ENCODE peak calls at places on chromosomes 6 and 20, in four cellular contexts. H is Panc1, Q is AG04450, U is foreskin keratinocyte. I is an unnamed sample.

GRCh38 chr6:113860165-113860955 is 3.2 kb downstream of the MARCKS start:
- DNase-seq in H (no peak), U (no peak), Q (no peak), I (peak; percentile 21)

GRCh38 chr20:51752343-51752951 is 15.7 kb downstream of the ATP9A start:
- DNase-seq in Q (peak; percentile 69), H (peak; percentile 85), U (peak; percentile 79), I (peak; percentile 80)

GRCh38 chr6:164085552-164086325 is 671.2 kb downstream of the QKI start:
- DNase-seq in H (no peak), Q (no peak), U (no peak), I (no peak)

GRCh38 chr6:135182993-135183531 is 2.0 kb downstream of the MYB start:
- DNase-seq in Q (no peak), U (peak; percentile 7), H (no peak), I (no peak)

GRCh38 chr6:147508073-147508870 is at the start of gene SAMD5:
- DNase-seq in U (peak; percentile 61), Q (peak; percentile 16), H (no peak), I (peak; percentile 69)

GRCh38 chr20:44394520-44395182 is 39.2 kb downstream of the HNF4A start:
- DNase-seq in U (no peak), Q (no peak), H (no peak), I (no peak)

GRCh38 chr6:165663283-165663735 is 268 bp upstream of the PDE10A start:
- DNase-seq in Q (no peak), H (no peak), U (peak; percentile 48), I (no peak)

GRCh38 chr6:136307351-136307750 is 17.7 kb upstream of the BCLAF1 start:
- DNase-seq in H (no peak), Q (no peak), U (no peak), I (no peak)

GRCh38 chr6:149063443-149063842 is 254.1 kb upstream of the TAB2 start:
- DNase-seq in H (no peak), U (no peak), Q (no peak), I (no peak)

GRCh38 chr6:158268361-158269147 is 43.7 kb upstream of the TULP4 start:
- DNase-seq in U (no peak), H (no peak), Q (no peak), I (no peak)
- H3K27ac ChIP-seq in U (no peak overlapping the region), H (no peak overlapping the region), Q (no peak overlapping the region), I (no peak overlapping the region)

DNA sequence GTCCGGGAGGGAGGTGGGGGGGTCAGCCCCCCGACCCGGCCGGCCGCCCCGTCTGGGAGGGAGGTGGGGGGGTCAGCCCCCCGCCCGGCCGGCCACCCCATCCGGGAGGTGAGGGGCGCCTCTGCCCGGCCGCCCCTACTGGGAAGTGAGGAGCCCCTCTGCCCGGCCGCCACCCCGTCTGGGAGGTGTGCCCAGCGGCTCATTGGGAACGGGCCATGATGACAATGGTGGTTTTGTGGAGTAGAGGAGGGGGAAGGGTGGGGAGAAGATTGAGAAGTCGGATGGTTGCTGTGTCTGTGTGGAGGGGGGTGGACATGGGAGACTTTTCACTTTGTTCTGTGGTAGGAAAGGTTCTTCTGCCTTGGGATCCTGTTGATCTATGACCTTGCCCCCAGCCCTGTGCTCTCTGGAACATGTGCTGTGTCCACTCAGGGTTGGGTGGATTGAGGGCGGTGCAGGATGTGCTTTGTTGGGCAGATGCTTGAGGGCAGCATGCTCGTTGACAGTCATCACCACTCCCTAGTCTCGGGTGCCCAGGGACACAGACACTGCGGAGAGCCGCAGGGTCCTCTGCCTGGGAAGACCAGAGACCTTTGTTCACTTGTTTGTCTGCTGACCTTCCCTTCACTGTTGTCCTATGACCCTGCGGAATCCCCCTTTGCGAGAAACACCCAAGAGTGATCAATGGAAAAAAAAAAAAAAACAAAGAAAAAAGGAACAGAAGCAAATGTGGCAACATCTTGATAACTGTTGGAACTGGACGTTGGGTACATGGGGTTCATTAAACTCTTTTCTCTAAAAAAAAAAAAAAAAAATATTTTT is 15.7 kb upstream of the E2F1 start:
- DNase-seq in U (no peak), Q (no peak), H (no peak), I (no peak)
- TF ChIP-seq CTCF in U (no peak), Q (no peak), H (no peak), I (no peak)

GRCh38 chr6:151399679-151400078 is 8.3 kb upstream of the ZBTB2 start:
- DNase-seq in H (no peak), Q (no peak), U (peak; percentile 65), I (peak; percentile 46)
- H3K27ac ChIP-seq in H (no peak overlapping the region), Q (no peak overlapping the region), U (no peak overlapping the region), I (peak overlapping the region; percentile 43)

DNA sequence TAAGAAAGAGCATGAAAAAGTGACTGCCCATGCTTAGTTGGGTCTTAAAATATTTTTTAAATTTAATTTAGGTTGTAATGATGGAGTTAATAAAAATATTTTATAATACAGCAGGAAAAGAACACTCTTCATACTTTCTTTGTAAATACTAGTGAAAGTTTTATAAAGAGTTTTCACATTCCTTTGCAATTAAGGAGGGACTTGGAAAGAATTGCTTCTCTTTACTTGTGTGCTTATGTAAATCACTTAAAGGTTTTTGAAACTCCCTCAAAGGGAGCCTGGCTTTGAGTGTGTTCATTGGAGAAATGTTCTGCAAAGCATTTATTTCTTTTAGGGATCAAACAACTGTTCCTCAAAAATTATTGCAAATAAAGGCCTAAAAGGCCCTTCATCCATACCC is 11.6 kb upstream of the TFAP2B start:
- DNase-seq in U (no peak), Q (no peak), H (no peak), I (no peak)
- TF ChIP-seq CTCF in U (no peak), Q (no peak), H (no peak), I (no peak)

DNA sequence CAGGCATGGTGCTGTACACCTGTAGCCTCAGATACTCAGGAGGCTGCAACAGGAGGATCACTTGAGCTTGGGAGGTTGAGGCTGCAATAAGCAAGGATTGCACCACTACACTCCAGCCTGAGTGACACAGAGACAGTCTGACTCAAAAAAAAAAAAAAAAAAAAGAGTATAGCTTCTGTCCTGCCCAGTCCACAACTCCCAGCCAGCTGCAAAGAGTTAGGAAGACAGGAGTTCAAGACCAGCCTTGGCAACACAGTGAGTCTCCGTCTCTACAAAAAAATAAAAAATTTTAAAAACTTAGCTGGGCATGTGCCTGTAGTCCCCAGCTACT is 28.3 kb upstream of the TLDC2 start:
- DNase-seq in Q (no peak), H (no peak), U (no peak), I (no peak)
- H3K27ac ChIP-seq in Q (peak overlapping the region; percentile 98), H (no peak overlapping the region), U (peak overlapping the region; percentile 79), I (peak overlapping the region; percentile 67)

GRCh38 chr20:46088409-46089075 is 1.2 kb downstream of the NCOA5 start:
- DNase-seq in H (no peak), U (peak; percentile 33), Q (no peak), I (peak; percentile 48)
- TF ChIP-seq CTCF in H (no peak), U (no peak), Q (no peak), I (no peak)

GRCh38 chr20:48026981-48027592 is 241.8 kb upstream of the SULF2 start:
- DNase-seq in H (no peak), Q (no peak), U (no peak), I (no peak)

GRCh38 chr20:48019496-48019895 is 234.2 kb upstream of the SULF2 start:
- DNase-seq in H (no peak), Q (no peak), U (no peak), I (no peak)

GRCh38 chr20:48019940-48020339 is 234.7 kb upstream of the SULF2 start:
- DNase-seq in U (no peak), Q (no peak), H (no peak), I (no peak)

GRCh38 chr20:48025661-48026060 is 240.4 kb upstream of the SULF2 start:
- DNase-seq in U (peak; percentile 28), Q (no peak), H (no peak), I (peak; percentile 93)

GRCh38 chr20:48025061-48025515 is 239.8 kb upstream of the SULF2 start:
- DNase-seq in U (no peak), H (no peak), Q (no peak), I (peak; percentile 72)
- H3K27ac ChIP-seq in U (no peak overlapping the region), H (no peak overlapping the region), Q (no peak overlapping the region), I (peak overlapping the region; percentile 97)

GRCh38 chr20:34824861-34825529 is 456 bp downstream of the NCOA6 start:
- DNase-seq in H (no peak), Q (no peak), U (no peak), I (peak; percentile 60)
- TF ChIP-seq CTCF in H (no peak), Q (no peak), U (peak; percentile 13), I (no peak)